ENCODE peak calls at places on chromosome 17, in five cellular contexts. T, X, B, Y and I are unnamed samples.
A peak's percentile ranks its signal among the peaks of the same experiment; 100 is the strongest.

GRCh38 chr17:30363715-30364202 is 15.0 kb upstream of the CPD start:
- DNase-seq in X (no peak), T (no peak), B (no peak), Y (peak; percentile 63), I (no peak)

GRCh38 chr17:62705781-62706597 is 78.5 kb downstream of the MRC2 start:
- DNase-seq in B (peak; percentile 59), X (no peak), Y (no peak), T (no peak), I (no peak)

GRCh38 chr17:30251931-30252330 is 16.4 kb upstream of the SLC6A4 start:
- DNase-seq in T (no peak), B (no peak), X (no peak), Y (no peak), I (no peak)

GRCh38 chr17:67606471-67606870 is 111.3 kb upstream of the NOL11 start:
- DNase-seq in B (no peak), X (peak; percentile 24), Y (no peak), T (peak; percentile 38), I (no peak)

GRCh38 chr17:28347261-28347891 is 10.0 kb downstream of the POLDIP2 start:
- DNase-seq in T (no peak), X (no peak), Y (no peak), B (no peak), I (no peak)

GRCh38 chr17:78789663-78790181 is 7.6 kb upstream of the CYTH1 start:
- DNase-seq in X (peak; percentile 89), Y (no peak), B (peak; percentile 87), T (peak; percentile 93), I (no peak)

GRCh38 chr17:78224226-78225087 is 7.0 kb upstream of the TMEM235 start:
- DNase-seq in B (no peak), Y (no peak), T (no peak), X (no peak), I (no peak)

GRCh38 chr17:18226284-18226945 is 980 bp downstream of the LLGL1 start:
- DNase-seq in Y (no peak), T (no peak), B (no peak), X (no peak), I (no peak)

GRCh38 chr17:17661834-17662233 is 19.4 kb upstream of the RAI1 start:
- DNase-seq in X (no peak), T (no peak), B (no peak), Y (no peak), I (no peak)

GRCh38 chr17:78600181-78600651 is 23.0 kb upstream of the DNAH17 start:
- DNase-seq in T (no peak), B (no peak), Y (no peak), X (no peak), I (no peak)

GRCh38 chr17:48351916-48352332 is 78.1 kb downstream of the SKAP1 start:
- DNase-seq in Y (peak; percentile 31), T (no peak), X (no peak), B (no peak), I (no peak)

GRCh38 chr17:51734462-51734861 is 424.1 kb downstream of the CA10 start:
- DNase-seq in X (peak; percentile 24), B (no peak), Y (no peak), T (peak; percentile 18), I (no peak)

GRCh38 chr17:83118071-83118841 is 38.8 kb downstream of the METRNL start:
- DNase-seq in B (no peak), Y (no peak), T (no peak), X (no peak), I (no peak)

GRCh38 chr17:79535728-79536025 is 75.2 kb downstream of the RBFOX3 start:
- DNase-seq in T (no peak), B (no peak), Y (no peak), X (no peak), I (no peak)

GRCh38 chr17:77473615-77474226 is 333.0 kb downstream of the SEC14L1 start:
- DNase-seq in X (no peak), Y (no peak), T (no peak), B (no peak), I (no peak)

GRCh38 chr17:28363186-28363585 is 1.8 kb downstream of the SEBOX start:
- DNase-seq in T (no peak), X (no peak), Y (no peak), B (no peak), I (no peak)

GRCh38 chr17:55246583-55246982 is 18.2 kb upstream of the HLF start:
- DNase-seq in T (no peak), Y (no peak), X (no peak), B (no peak), I (no peak)

GRCh38 chr17:66414528-66415175 is 112.2 kb downstream of the PRKCA start:
- DNase-seq in Y (no peak), X (no peak), T (no peak), B (no peak), I (no peak)

GRCh38 chr17:17343160-17343735 is 40.1 kb downstream of the NT5M start:
- DNase-seq in X (no peak), Y (no peak), B (peak; percentile 46), T (no peak), I (no peak)

GRCh38 chr17:58362368-58363014 is 10.5 kb upstream of the SUPT4H1 start:
- DNase-seq in Y (peak; percentile 11), B (no peak), X (no peak), T (no peak), I (no peak)

GRCh38 chr17:73950515-73950914 is 253.0 kb upstream of the RPL38 start:
- DNase-seq in T (no peak), X (no peak), B (no peak), Y (no peak), I (no peak)

GRCh38 chr17:73954981-73955380 is 248.5 kb upstream of the RPL38 start:
- DNase-seq in Y (no peak), B (no peak), X (no peak), T (peak; percentile 69), I (no peak)

GRCh38 chr17:73953206-73954033 is 250.1 kb upstream of the RPL38 start:
- DNase-seq in Y (no peak), X (no peak), T (no peak), B (no peak), I (no peak)

GRCh38 chr17:73952136-73952497 is 251.4 kb upstream of the RPL38 start:
- DNase-seq in T (no peak), B (no peak), Y (no peak), X (no peak), I (no peak)

GRCh38 chr17:73952498-73953205 is 250.8 kb upstream of the RPL38 start:
- DNase-seq in Y (peak; percentile 62), T (peak; percentile 64), B (no peak), X (no peak), I (peak; percentile 79)
- TF ChIP-seq CTCF in Y (peak; percentile 33), T (peak; percentile 15), B (peak; percentile 17), X (peak; percentile 14), I (peak; percentile 75)

DNA sequence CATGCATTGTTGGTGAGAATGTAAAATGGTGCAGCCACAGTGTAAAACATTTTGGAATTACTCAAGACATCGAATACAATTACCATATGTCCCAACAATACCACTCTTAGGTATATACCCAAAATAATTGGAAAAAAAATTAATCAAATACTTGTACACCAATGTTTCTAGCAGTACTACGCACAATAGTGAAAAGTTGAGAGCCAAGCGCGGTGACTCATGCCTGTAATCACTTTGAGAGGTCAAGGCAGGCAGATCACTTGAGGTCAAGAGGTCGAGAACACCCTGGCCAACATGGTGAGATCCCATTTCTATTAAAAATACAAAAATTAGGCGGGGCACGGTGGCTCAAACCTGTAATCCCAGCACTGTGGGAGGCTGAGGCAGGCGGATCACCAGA is 3.5 kb upstream of the MEIOC start:
- DNase-seq in Y (no peak), X (no peak), B (no peak), T (no peak), I (no peak)
- TF ChIP-seq CTCF in Y (no peak), X (no peak), B (no peak), T (no peak), I (no peak)

GRCh38 chr17:59899099-59899498 is 6.2 kb downstream of the RPS6KB1 start:
- DNase-seq in T (no peak), X (no peak), B (no peak), Y (no peak), I (no peak)
- TF ChIP-seq CTCF in T (no peak), X (no peak), B (no peak), Y (no peak), I (no peak)

DNA sequence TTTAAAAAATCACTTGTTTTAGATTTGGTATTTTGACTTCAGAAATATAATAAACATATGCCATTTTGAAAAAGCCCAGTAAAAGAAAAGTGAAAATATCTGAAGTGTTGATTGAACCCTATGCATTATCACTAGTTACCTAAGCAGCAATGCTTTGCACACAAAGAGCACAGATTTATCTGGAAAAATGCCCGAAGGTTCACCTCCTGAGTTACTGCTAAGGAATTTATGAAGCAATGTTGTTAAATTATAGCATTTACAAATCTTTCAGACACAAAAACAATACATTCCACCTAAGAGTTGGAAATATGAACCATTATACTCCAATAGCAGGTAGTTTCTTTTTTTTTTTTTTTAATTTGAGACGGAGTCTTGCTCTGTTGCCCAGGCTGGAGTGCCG is 38.9 kb upstream of the GHDC start:
- DNase-seq in X (no peak), B (no peak), Y (no peak), T (no peak), I (no peak)
- TF ChIP-seq CTCF in X (no peak), B (no peak), Y (no peak), T (no peak), I (no peak)

GRCh38 chr17:57302690-57303089 is 46.4 kb downstream of the MSI2 start:
- DNase-seq in B (no peak), Y (no peak), X (no peak), T (no peak), I (no peak)
- TF ChIP-seq CTCF in B (no peak), Y (no peak), X (no peak), T (no peak), I (no peak)

GRCh38 chr17:39227364-39227919 is 1.7 kb upstream of the STAC2 start:
- DNase-seq in Y (no peak), B (no peak), X (no peak), T (no peak), I (no peak)
- TF ChIP-seq CTCF in Y (no peak), B (no peak), X (no peak), T (no peak), I (no peak)

GRCh38 chr17:65093930-65094329 is 37.4 kb upstream of the GNA13 start:
- DNase-seq in B (no peak), X (no peak), Y (no peak), T (no peak), I (no peak)
- TF ChIP-seq CTCF in B (no peak), X (no peak), Y (no peak), T (no peak), I (peak; percentile 49)